ENCODE peak calls at places on chromosomes 12 and 14, in seven cellular contexts. W is stimulated activated CD8-positive, alpha-beta memory T cell treated with anti-CD3 and anti-CD28 coated beads, Interleukin-15, amount 100 ng/mL, for 1 hour; L is NCI-H526; H is NCI-H146; B is GM04503; N is activated T-helper 1 cell treated with Interleukin-2 at 50 U/mL for 16 hours; X is stimulated activated CD4-positive, alpha-beta T cell treated with anti-CD3 and anti-CD28 coated beads, Interleukin-1b, Interleukin-23, amount 100 ng/mL, for 24 hours. Z is an unnamed sample.

GRCh38 chr12:52200783-52201519 is 9.1 kb upstream of the KRT80 start:
- DNase-seq in W (no peak), L (no peak), H (peak; percentile 49), B (no peak), N (no peak), X (no peak), Z (no peak)

GRCh38 chr12:106696861-106697417 is 77.5 kb upstream of the RIC8B start:
- DNase-seq in W (no peak), L (no peak), H (no peak), B (no peak), N (no peak), X (no peak), Z (no peak)

GRCh38 chr14:21668377-21668776 is 5.2 kb downstream of the OR4E1 start:
- DNase-seq in W (no peak), L (no peak), H (no peak), B (no peak), N (no peak), X (no peak), Z (no peak)

GRCh38 chr12:7101047-7101693 is 7.8 kb downstream of the C1RL start:
- DNase-seq in W (no peak), L (no peak), H (no peak), B (no peak), N (no peak), X (no peak), Z (no peak)

GRCh38 chr12:100936661-100937060 is 142.1 kb downstream of the ANO4 start:
- DNase-seq in W (no peak), L (no peak), H (no peak), B (no peak), N (no peak), X (no peak), Z (peak; percentile 34)

GRCh38 chr12:92065018-92065499 is 80.6 kb downstream of the BTG1 start:
- DNase-seq in W (no peak), L (peak; percentile 86), H (peak; percentile 95), B (no peak), N (no peak), X (no peak), Z (peak; percentile 52)

GRCh38 chr12:69007858-69008314 is 74.9 kb upstream of the CPM start:
- DNase-seq in W (no peak), L (peak; percentile 78), H (no peak), B (no peak), N (no peak), X (no peak), Z (peak; percentile 74)

GRCh38 chr14:30994681-30995620 is 30.5 kb upstream of the AP4S1 start:
- DNase-seq in W (no peak), L (no peak), H (no peak), B (no peak), N (no peak), X (no peak), Z (no peak)

GRCh38 chr12:71578694-71579258 is 84.9 kb downstream of the ZFC3H1 start:
- DNase-seq in W (no peak), L (no peak), H (no peak), B (no peak), N (no peak), X (no peak), Z (no peak)

GRCh38 chr14:102727336-102728095 is 49.7 kb upstream of the TRAF3 start:
- DNase-seq in W (no peak), L (no peak), H (no peak), B (no peak), N (no peak), X (no peak), Z (no peak)

GRCh38 chr14:50667491-50668007 is 557 bp downstream of the SAV1 start:
- DNase-seq in W (no peak), L (peak; percentile 68), H (peak; percentile 70), B (no peak), N (no peak), X (no peak), Z (no peak)

Z was measured in NCI-H510A treated with DMSO at 0.1 percent for 48 hours.